ENCODE peak calls at places on chromosomes 16 and 17, in five cellular contexts. E is activated CD8-positive, alpha-beta memory T cell treated with anti-CD3 and anti-CD28 coated beads for 4 hours; N is right atrium auricular region; B is mesothelial cell of epicardium; I is right cardiac atrium. U is an unnamed sample.

GRCh38 chr16:57754354-57755060 is 18.9 kb downstream of the KATNB1 start:
- DNase-seq in E (no peak), N (no peak), B (no peak), I (no peak), U (peak; percentile 30)

GRCh38 chr16:58850019-58850626 is 116.0 kb upstream of the GOT2 start:
- DNase-seq in E (no peak), N (no peak), B (no peak), I (no peak), U (no peak)

GRCh38 chr16:82653550-82654511 is 27.1 kb downstream of the CDH13 start:
- DNase-seq in E (no peak), N (no peak), B (no peak), I (no peak), U (no peak)

GRCh38 chr17:7612294-7612640 is 2.4 kb downstream of the FXR2 start:
- DNase-seq in E (no peak), N (no peak), B (no peak), I (no peak), U (no peak)

GRCh38 chr17:2204393-2204792 is 99.2 kb downstream of the SMG6 start:
- DNase-seq in E (no peak), N (no peak), B (no peak), I (no peak), U (no peak)

GRCh38 chr16:1144476-1145382 is 8.2 kb upstream of the CACNA1H start:
- DNase-seq in E (no peak), N (no peak), B (no peak), I (no peak), U (no peak)

GRCh38 chr17:46770818-46771600 is 47.5 kb downstream of the WNT3 start:
- DNase-seq in E (no peak), N (no peak), B (no peak), I (peak; percentile 69), U (no peak)

GRCh38 chr17:52079496-52079895 is 79.0 kb downstream of the CA10 start:
- DNase-seq in E (no peak), N (no peak), B (no peak), I (no peak), U (no peak)

GRCh38 chr16:57615813-57616212 is 12.6 kb upstream of the ADGRG1 start:
- DNase-seq in E (no peak), N (no peak), B (no peak), I (no peak), U (no peak)

GRCh38 chr17:44331249-44331760 is 6.7 kb upstream of the SLC25A39 start:
- DNase-seq in E (peak; percentile 58), N (peak; percentile 90), B (no peak), I (peak; percentile 77), U (peak; percentile 50)

GRCh38 chr16:67786491-67786890 is 19.9 kb downstream of the RANBP10 start:
- DNase-seq in E (no peak), N (no peak), B (no peak), I (no peak), U (no peak)

U was measured in Right ventricle myocardium inferior.